ENCODE peak calls at places on chromosomes 6 and 20, in eight cellular contexts. F is MM.1S, V is right lobe of liver, B is A549, J is upper lobe of left lung, N is pancreas, T is cardiac muscle cell, K is GM23248. O is an unnamed sample.

GRCh38 chr6:23547851-23548250 is 578.2 kb upstream of the NRSN1 start:
- DNase-seq in F (no peak), V (no peak), B (no peak), J (no peak), N (no peak), T (no peak), K (no peak), O (no peak)

GRCh38 chr6:91751496-91751895 is 1164.6 kb upstream of the MAP3K7 start:
- DNase-seq in F (no peak), V (no peak), B (no peak), J (no peak), N (no peak), T (no peak), K (no peak), O (no peak)

GRCh38 chr6:3888153-3888957 is 39.2 kb downstream of the FAM50B start:
- DNase-seq in F (no peak), V (no peak), B (peak; percentile 26), J (no peak), N (no peak), T (peak; percentile 44), K (peak; percentile 21), O (no peak)

GRCh38 chr20:46342045-46342378 is 33.7 kb upstream of the CDH22 start:
- DNase-seq in F (no peak), V (no peak), B (no peak), J (no peak), N (no peak), T (no peak), K (no peak), O (no peak)

GRCh38 chr6:158056804-158057203 is 75.1 kb downstream of the SYNJ2 start:
- DNase-seq in F (no peak), V (no peak), B (no peak), J (no peak), N (no peak), T (no peak), K (no peak), O (no peak)

GRCh38 chr20:52540489-52540888 is 348.9 kb upstream of the ZFP64 start:
- DNase-seq in F (no peak), V (no peak), B (no peak), J (no peak), N (no peak), T (no peak), K (no peak), O (no peak)

GRCh38 chr6:117451607-117452164 is 25.9 kb upstream of the ROS1 start:
- DNase-seq in F (no peak), V (no peak), B (no peak), J (no peak), N (no peak), T (peak; percentile 38), K (peak; percentile 14), O (no peak)

GRCh38 chr6:122818866-122819265 is 29.8 kb downstream of the SMPDL3A start:
- DNase-seq in F (no peak), V (no peak), B (no peak), J (no peak), N (no peak), T (no peak), K (no peak), O (no peak)

GRCh38 chr6:73801652-73802268 is 105.8 kb downstream of the CD109 start:
- DNase-seq in F (no peak), V (no peak), B (no peak), J (no peak), N (no peak), T (no peak), K (peak; percentile 27), O (no peak)

GRCh38 chr6:107806675-107807074 is 17.4 kb downstream of the SCML4 start:
- DNase-seq in F (no peak), V (no peak), B (no peak), J (no peak), N (no peak), T (no peak), K (no peak), O (no peak)

GRCh38 chr6:80520195-80520594 is 413.7 kb downstream of the BCKDHB start:
- DNase-seq in F (no peak), V (no peak), B (no peak), J (no peak), N (no peak), T (peak; percentile 72), K (peak; percentile 61), O (no peak)

GRCh38 chr6:83215131-83216047 is 22.2 kb downstream of the RWDD2A start:
- DNase-seq in F (peak; percentile 67), V (no peak), B (peak; percentile 10), J (no peak), N (no peak), T (peak; percentile 86), K (peak; percentile 86), O (peak; percentile 72)

GRCh38 chr6:157107915-157108651 is 215.2 kb downstream of the TMEM242 start:
- DNase-seq in F (no peak), V (no peak), B (peak; percentile 46), J (no peak), N (no peak), T (peak; percentile 93), K (peak; percentile 97), O (peak; percentile 4)

GRCh38 chr20:6623989-6624388 is 143.5 kb upstream of the BMP2 start:
- DNase-seq in F (peak; percentile 27), V (no peak), B (no peak), J (no peak), N (no peak), T (no peak), K (no peak), O (no peak)

GRCh38 chr20:52943185-52943841 is 28.8 kb upstream of the TSHZ2 start:
- DNase-seq in F (no peak), V (no peak), B (no peak), J (no peak), N (no peak), T (peak; percentile 84), K (peak; percentile 82), O (no peak)

GRCh38 chr6:146027586-146028249 is 1.1 kb upstream of the GRM1 start:
- DNase-seq in F (no peak), V (peak; percentile 44), B (no peak), J (peak; percentile 17), N (peak; percentile 30), T (no peak), K (peak; percentile 2), O (no peak)

GRCh38 chr6:96927660-96928059 is 3.1 kb downstream of the KLHL32 start:
- DNase-seq in F (no peak), V (no peak), B (no peak), J (no peak), N (no peak), T (no peak), K (no peak), O (no peak)

GRCh38 chr6:16511048-16511660 is 250.1 kb downstream of the ATXN1 start:
- DNase-seq in F (no peak), V (no peak), B (peak; percentile 12), J (no peak), N (no peak), T (peak; percentile 66), K (peak; percentile 73), O (peak; percentile 48)

GRCh38 chr6:128704601-128705000 is 178.3 kb upstream of the LAMA2 start:
- DNase-seq in F (no peak), V (no peak), B (no peak), J (no peak), N (no peak), T (no peak), K (no peak), O (no peak)

GRCh38 chr6:85465762-85466161 is 15.9 kb downstream of the NT5E start:
- DNase-seq in F (peak; percentile 57), V (no peak), B (no peak), J (no peak), N (no peak), T (no peak), K (no peak), O (no peak)

GRCh38 chr6:85463621-85464259 is 13.9 kb downstream of the NT5E start:
- DNase-seq in F (no peak), V (no peak), B (no peak), J (no peak), N (no peak), T (no peak), K (no peak), O (no peak)

GRCh38 chr6:85462673-85463072 is 12.8 kb downstream of the NT5E start:
- DNase-seq in F (no peak), V (no peak), B (no peak), J (no peak), N (no peak), T (no peak), K (no peak), O (no peak)

GRCh38 chr6:85464260-85464644 is 14.4 kb downstream of the NT5E start:
- DNase-seq in F (no peak), V (no peak), B (peak; percentile 17), J (no peak), N (no peak), T (peak; percentile 97), K (peak; percentile 99), O (no peak)

DNA sequence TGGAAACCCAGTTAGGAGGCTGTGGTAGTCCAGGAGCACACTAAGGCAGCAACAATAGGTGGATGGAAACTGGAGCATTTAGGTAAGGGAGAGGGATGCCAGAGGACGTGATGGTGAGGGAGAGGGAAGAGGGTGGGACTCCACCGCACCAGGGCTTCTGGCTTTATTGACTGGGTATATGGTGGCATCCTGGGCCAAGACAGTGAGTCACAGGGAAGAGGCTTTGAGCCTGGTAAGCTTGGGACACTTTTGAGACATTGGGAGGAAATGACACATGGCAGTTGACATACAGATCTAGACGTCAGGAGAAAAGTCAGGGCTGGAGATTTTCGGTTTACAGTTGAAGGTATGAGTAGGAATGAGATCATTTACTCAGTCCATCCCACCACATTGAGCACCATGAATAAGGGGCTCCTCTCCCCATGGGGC is 14.9 kb downstream of the NT5E start:
- DNase-seq in F (no peak), V (no peak), B (peak; percentile 36), J (no peak), N (no peak), T (peak; percentile 57), K (peak; percentile 94), O (no peak)
- H3K4me3 ChIP-seq in F (no peak overlapping the region), V (no peak overlapping the region), B (peak overlapping the region; percentile 14), J (no peak overlapping the region), N (no peak overlapping the region), T (no peak overlapping the region), K (peak overlapping the region; percentile 54), O (no peak overlapping the region)

GRCh38 chr20:2114990-2115681 is 13.5 kb downstream of the STK35 start:
- DNase-seq in F (no peak), V (no peak), B (no peak), J (no peak), N (no peak), T (peak; percentile 76), K (peak; percentile 9), O (no peak)
- H3K27ac ChIP-seq in F (no peak overlapping the region), V (no peak overlapping the region), B (no peak overlapping the region), J (peak overlapping the region; percentile 38), N (no peak overlapping the region), T (no peak overlapping the region), K (no peak overlapping the region), O (no peak overlapping the region)

GRCh38 chr6:160931378-160932343 is 59.9 kb upstream of the MAP3K4 start:
- DNase-seq in F (no peak), V (no peak), B (no peak), J (no peak), N (no peak), T (no peak), K (peak; percentile 20), O (no peak)
- H3K4me3 ChIP-seq in F (no peak overlapping the region), V (peak overlapping the region; percentile 35), B (peak overlapping the region; percentile 41), J (no peak overlapping the region), N (peak overlapping the region; percentile 26), T (peak overlapping the region; percentile 45), K (peak overlapping the region; percentile 77), O (no peak overlapping the region)

GRCh38 chr20:36471885-36472642 is 69.3 kb upstream of the MYL9 start:
- DNase-seq in F (peak; percentile 42), V (no peak), B (no peak), J (no peak), N (no peak), T (no peak), K (no peak), O (no peak)
- H3K27ac ChIP-seq in F (peak overlapping the region; percentile 56), V (no peak overlapping the region), B (peak overlapping the region; percentile 54), J (peak overlapping the region; percentile 79), N (peak overlapping the region; percentile 75), T (peak overlapping the region; percentile 51), K (peak overlapping the region; percentile 78), O (peak overlapping the region; percentile 64)

GRCh38 chr6:31814677-31815024 is 432 bp downstream of the HSPA1L start:
- DNase-seq in F (no peak), V (peak; percentile 97), B (peak; percentile 91), J (no peak), N (peak; percentile 95), T (peak; percentile 99), K (peak; percentile 98), O (peak; percentile 55)
- H3K4me3 ChIP-seq in F (peak overlapping the region; percentile 48), V (peak overlapping the region; percentile 52), B (peak overlapping the region; percentile 59), J (peak overlapping the region; percentile 45), N (peak overlapping the region; percentile 8), T (peak overlapping the region; percentile 39), K (peak overlapping the region; percentile 81), O (peak overlapping the region; percentile 94)

O was measured in CD4-positive, CD25-positive, alpha-beta regulatory T cell.